ENCODE peak calls at places on chromosome 1, in four cellular contexts. T is bronchial epithelial cell; I is effector memory CD4-positive, alpha-beta T cell; P is fibroblast of lung. Q is an unnamed sample.

GRCh38 chr1:157364612-157365011 is 187.7 kb downstream of the FCRL5 start:
- DNase-seq in I (no peak), P (no peak), T (no peak), Q (no peak)

GRCh38 chr1:13662498-13662897 is 37.5 kb upstream of the PRDM2 start:
- DNase-seq in I (no peak), T (peak; percentile 38), P (peak; percentile 8), Q (no peak)

GRCh38 chr1:244196890-244197289 is 145.8 kb downstream of the ZBTB18 start:
- DNase-seq in T (no peak), I (no peak), P (no peak), Q (no peak)

GRCh38 chr1:187078321-187078720 is 249.6 kb downstream of the PLA2G4A start:
- DNase-seq in I (no peak), T (no peak), P (no peak), Q (no peak)

GRCh38 chr1:41404308-41404755 is 43.1 kb downstream of the FOXO6 start:
- DNase-seq in I (no peak), P (peak; percentile 28), T (peak; percentile 42), Q (no peak)

GRCh38 chr1:18789246-18789645 is 70.2 kb downstream of the TAS1R2 start:
- DNase-seq in T (no peak), P (no peak), I (no peak), Q (no peak)

GRCh38 chr1:193850745-193851144 is 664.3 kb upstream of the B3GALT2 start:
- DNase-seq in P (peak; percentile 20), T (no peak), I (no peak), Q (no peak)

GRCh38 chr1:111833334-111833733 is 77.6 kb downstream of the DDX20 start:
- DNase-seq in P (peak; percentile 3), I (no peak), T (peak; percentile 10), Q (no peak)

GRCh38 chr1:104797982-104798381 is 1048.3 kb downstream of the AMY1C start:
- DNase-seq in P (no peak), T (no peak), I (no peak), Q (no peak)

GRCh38 chr1:211830055-211830329 is 571 bp downstream of the LPGAT1 start:
- DNase-seq in T (no peak), I (no peak), P (peak; percentile 11), Q (peak; percentile 57)

GRCh38 chr1:99297923-99298322 is 33.6 kb downstream of the PLPPR4 start:
- DNase-seq in T (no peak), P (peak; percentile 14), I (no peak), Q (no peak)

GRCh38 chr1:150410582-150411101 is 46.7 kb downstream of the RPRD2 start:
- DNase-seq in P (peak; percentile 54), T (no peak), I (no peak), Q (no peak)